ENCODE peak calls at places on chromosome 12, in nine cellular contexts. P is lower lobe of right lung, U is neural crest cell, D is progenitor cell of endocrine pancreas, L is heart right ventricle, N is AG09319, Z is omental fat pad, W is HFFc6, I is GM23338. S is an unnamed sample.

GRCh38 chr12:101230547-101230946 is 20.5 kb upstream of the SLC5A8 start:
- DNase-seq in Z (no peak), L (no peak), I (peak; percentile 11), N (peak; percentile 7), P (no peak), U (no peak), W (peak; percentile 75), D (no peak), S (no peak)

GRCh38 chr12:113990548-113991223 is 24.6 kb upstream of the RBM19 start:
- DNase-seq in N (no peak), Z (no peak), P (no peak), L (no peak), U (no peak), W (no peak), I (no peak), D (no peak), S (no peak)

GRCh38 chr12:30440826-30441602 is 254.7 kb downstream of the IPO8 start:
- DNase-seq in D (no peak), P (no peak), L (no peak), N (no peak), W (no peak), I (peak; percentile 79), Z (no peak), U (peak; percentile 13), S (no peak)

GRCh38 chr12:105409881-105410471 is 79.5 kb downstream of the C12orf75 start:
- DNase-seq in N (peak; percentile 16), W (no peak), I (no peak), P (peak; percentile 43), L (peak; percentile 37), D (no peak), Z (no peak), U (no peak), S (no peak)

GRCh38 chr12:107568718-107569117 is 116.9 kb upstream of the PWP1 start:
- DNase-seq in D (no peak), I (no peak), W (no peak), N (no peak), L (no peak), U (no peak), P (no peak), Z (no peak), S (no peak)

GRCh38 chr12:81005635-81006034 is 67.9 kb upstream of the LIN7A start:
- DNase-seq in L (no peak), I (no peak), D (no peak), Z (no peak), U (no peak), P (no peak), W (no peak), N (no peak), S (no peak)

GRCh38 chr12:53344824-53345485 is 8.8 kb upstream of the SP7 start:
- DNase-seq in D (peak; percentile 68), L (peak; percentile 80), N (no peak), W (peak; percentile 37), P (peak; percentile 75), U (peak; percentile 70), Z (peak; percentile 53), I (peak; percentile 75), S (peak; percentile 84)

GRCh38 chr12:67952787-67953186 is 36.5 kb upstream of the IFNG-AS1 start:
- DNase-seq in U (no peak), P (no peak), W (no peak), D (no peak), L (no peak), N (no peak), I (no peak), Z (no peak), S (peak; percentile 20)

GRCh38 chr12:84913151-84913550 is 552 bp upstream of the SLC6A15 start:
- DNase-seq in P (no peak), W (no peak), I (peak; percentile 61), L (no peak), U (peak; percentile 1), Z (no peak), N (no peak), D (no peak), S (no peak)

GRCh38 chr12:113190761-113191160 is 5.2 kb downstream of the RITA1 start:
- DNase-seq in P (no peak), U (no peak), I (peak; percentile 62), D (no peak), L (no peak), Z (no peak), N (no peak), W (peak; percentile 21), S (no peak)

GRCh38 chr12:70364695-70365397 is 1.2 kb upstream of the KCNMB4 start:
- DNase-seq in D (no peak), U (no peak), P (no peak), I (no peak), W (no peak), N (no peak), L (no peak), Z (no peak), S (peak; percentile 12)

GRCh38 chr12:120119395-120119973 is 2.9 kb upstream of the RAB35 start:
- DNase-seq in I (no peak), W (peak; percentile 73), L (no peak), P (no peak), Z (no peak), U (no peak), D (no peak), N (no peak), S (peak; percentile 56)

GRCh38 chr12:19530631-19531020 is 91.3 kb downstream of the AEBP2 start:
- DNase-seq in I (no peak), P (no peak), U (no peak), L (no peak), W (peak; percentile 37), N (no peak), D (no peak), Z (no peak), S (no peak)

GRCh38 chr12:25311501-25311900 is 60.8 kb upstream of the KRAS start:
- DNase-seq in P (no peak), W (peak; percentile 12), I (no peak), U (no peak), D (no peak), Z (no peak), L (no peak), N (no peak), S (no peak)

GRCh38 chr12:121144416-121144914 is 11.8 kb downstream of the P2RX7 start:
- DNase-seq in I (no peak), D (no peak), P (no peak), L (no peak), U (no peak), Z (no peak), W (peak; percentile 25), N (no peak), S (no peak)

GRCh38 chr12:67456281-67456918 is 187.2 kb downstream of the CAND1 start:
- DNase-seq in L (no peak), U (no peak), N (peak; percentile 78), I (no peak), D (no peak), W (peak; percentile 25), Z (no peak), P (no peak), S (no peak)

GRCh38 chr12:26970136-26970535 is 31.9 kb downstream of the FGFR1OP2 start:
- DNase-seq in N (no peak), I (no peak), P (no peak), U (no peak), D (no peak), L (no peak), Z (no peak), W (no peak), S (no peak)

GRCh38 chr12:124898200-124898950 is 16.1 kb downstream of the UBC start:
- DNase-seq in L (peak; percentile 35), D (no peak), I (peak; percentile 88), U (no peak), N (no peak), W (peak; percentile 67), Z (no peak), P (peak; percentile 71), S (peak; percentile 65)

GRCh38 chr12:53749986-53750811 is 1.6 kb downstream of the CISTR start:
- DNase-seq in I (no peak), P (no peak), Z (no peak), W (no peak), N (no peak), D (no peak), U (no peak), L (no peak), S (no peak)

GRCh38 chr12:9971158-9971557 is at the start of gene CLEC12A:
- DNase-seq in U (no peak), L (no peak), I (no peak), Z (no peak), P (no peak), D (no peak), W (no peak), N (no peak), S (no peak)

GRCh38 chr12:9969673-9970072 is 1.5 kb upstream of the CLEC12A start:
- DNase-seq in L (no peak), N (no peak), Z (no peak), W (no peak), P (no peak), U (no peak), D (no peak), I (no peak), S (no peak)

GRCh38 chr12:9973951-9974350 is 2.7 kb downstream of the CLEC12A start:
- DNase-seq in L (no peak), Z (no peak), N (no peak), U (no peak), W (no peak), D (no peak), P (no peak), I (no peak), S (no peak)

GRCh38 chr12:9975614-9976013 is 4.4 kb downstream of the CLEC12A start:
- DNase-seq in U (no peak), L (no peak), Z (no peak), P (no peak), I (no peak), N (no peak), W (no peak), D (no peak), S (no peak)
- TF ChIP-seq CTCF in U (no peak), L (no peak), Z (no peak), P (no peak), I (no peak), N (no peak), W (no peak), D (no peak), S (no peak)

GRCh38 chr12:15527201-15527782 is 205.0 kb downstream of the PTPRO start:
- DNase-seq in P (peak; percentile 59), N (no peak), I (peak; percentile 66), W (peak; percentile 26), D (no peak), U (no peak), Z (no peak), L (peak; percentile 23), S (no peak)
- TF ChIP-seq CTCF in P (no peak), N (no peak), I (peak; percentile 67), W (peak; percentile 69), D (peak; percentile 43), U (peak; percentile 36), Z (no peak), L (no peak), S (no peak)

DNA sequence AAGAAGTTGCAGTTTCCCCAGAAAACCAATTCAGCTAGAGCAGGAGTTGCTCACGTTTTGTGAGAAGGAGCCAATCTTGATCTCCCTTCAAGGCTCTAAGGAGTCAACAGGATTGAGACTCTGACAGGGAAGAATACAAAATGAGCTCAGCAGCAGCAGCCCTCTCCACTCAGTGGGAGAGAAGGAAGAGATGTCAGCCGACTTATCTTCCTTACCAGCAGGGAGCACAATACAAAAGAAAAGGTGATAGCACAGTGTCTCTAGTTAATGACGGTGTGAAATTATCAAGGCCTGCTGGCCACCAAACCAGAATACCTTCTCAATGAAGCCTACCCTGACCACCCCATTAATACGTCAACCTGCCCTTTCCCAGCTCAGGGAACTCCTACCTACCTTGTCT is 223.6 kb upstream of the TMPO start:
- DNase-seq in W (no peak), N (no peak), I (peak; percentile 43), Z (no peak), P (no peak), U (no peak), L (no peak), D (no peak), S (no peak)
- TF ChIP-seq CTCF in W (no peak), N (no peak), I (no peak), Z (no peak), P (no peak), U (no peak), L (no peak), D (no peak), S (no peak)

GRCh38 chr12:132075026-132075713 is 68.9 kb downstream of the DDX51 start:
- DNase-seq in I (peak; percentile 77), L (no peak), D (no peak), P (no peak), Z (no peak), W (no peak), N (no peak), U (no peak), S (no peak)
- TF ChIP-seq CTCF in I (peak; percentile 75), L (no peak), D (peak; percentile 36), P (no peak), Z (no peak), W (peak; percentile 70), N (no peak), U (peak; percentile 44), S (no peak)

S was measured in GM10248.